ENCODE peak calls at places on chromosomes 13 and 19, in six cellular contexts. One of them, this sample, is unnamed.

GRCh38 chr19:8174706-8175105 is 25.3 kb upstream of the FBN3 start:
- DNase-seq in PC-3: peak
- DNase-seq in astrocyte of the spinal cord: no peak
- DNase-seq in Peyer's patch: no peak
- DNase-seq in GM23338: no peak
- DNase-seq in brain microvascular endothelial cell: no peak
- DNase-seq in this sample: peak

GRCh38 chr13:73984949-73985691 is 149.1 kb downstream of the KLF12 start:
- DNase-seq in PC-3: no peak
- DNase-seq in astrocyte of the spinal cord: no peak
- DNase-seq in Peyer's patch: no peak
- DNase-seq in GM23338: peak
- DNase-seq in brain microvascular endothelial cell: no peak
- DNase-seq in this sample: no peak

GRCh38 chr13:99307247-99307646 is at the start of gene GPR183:
- DNase-seq in PC-3: no peak
- DNase-seq in astrocyte of the spinal cord: peak
- DNase-seq in Peyer's patch: no peak
- DNase-seq in GM23338: no peak
- DNase-seq in brain microvascular endothelial cell: peak
- DNase-seq in this sample: no peak

GRCh38 chr19:42075364-42075615 is 676 bp upstream of the ZNF574 start:
- DNase-seq in PC-3: no peak
- DNase-seq in astrocyte of the spinal cord: no peak
- DNase-seq in Peyer's patch: no peak
- DNase-seq in GM23338: no peak
- DNase-seq in brain microvascular endothelial cell: no peak
- DNase-seq in this sample: no peak

GRCh38 chr19:55643003-55643732 is at the start of gene ZNF581:
- DNase-seq in PC-3: peak
- DNase-seq in astrocyte of the spinal cord: peak
- DNase-seq in Peyer's patch: peak
- DNase-seq in GM23338: peak
- DNase-seq in brain microvascular endothelial cell: peak
- DNase-seq in this sample: peak

GRCh38 chr19:17946965-17947784 is 14.4 kb downstream of the CCDC124 start:
- DNase-seq in PC-3: no peak
- DNase-seq in astrocyte of the spinal cord: no peak
- DNase-seq in Peyer's patch: no peak
- DNase-seq in GM23338: peak
- DNase-seq in brain microvascular endothelial cell: no peak
- DNase-seq in this sample: no peak

GRCh38 chr13:108120332-108120731 is 95.0 kb downstream of the LIG4 start:
- DNase-seq in PC-3: no peak
- DNase-seq in astrocyte of the spinal cord: peak
- DNase-seq in Peyer's patch: no peak
- DNase-seq in GM23338: peak
- DNase-seq in brain microvascular endothelial cell: no peak
- DNase-seq in this sample: no peak

GRCh38 chr19:8306235-8307054 is 1.7 kb downstream of the CD320 start:
- DNase-seq in PC-3: no peak
- DNase-seq in astrocyte of the spinal cord: no peak
- DNase-seq in Peyer's patch: no peak
- DNase-seq in GM23338: no peak
- DNase-seq in brain microvascular endothelial cell: no peak
- DNase-seq in this sample: no peak

GRCh38 chr19:17553256-17553655 is 2.2 kb upstream of the COLGALT1 start:
- DNase-seq in PC-3: peak
- DNase-seq in astrocyte of the spinal cord: peak
- DNase-seq in Peyer's patch: no peak
- DNase-seq in GM23338: peak
- DNase-seq in brain microvascular endothelial cell: peak
- DNase-seq in this sample: peak

GRCh38 chr19:8081569-8082550 is 29.3 kb downstream of the CCL25 start:
- DNase-seq in PC-3: no peak
- DNase-seq in astrocyte of the spinal cord: no peak
- DNase-seq in Peyer's patch: no peak
- DNase-seq in GM23338: peak
- DNase-seq in brain microvascular endothelial cell: no peak
- DNase-seq in this sample: peak

GRCh38 chr19:31249217-31249616 is 100.0 kb downstream of the TSHZ3 start:
- DNase-seq in PC-3: no peak
- DNase-seq in astrocyte of the spinal cord: no peak
- DNase-seq in Peyer's patch: no peak
- DNase-seq in GM23338: no peak
- DNase-seq in brain microvascular endothelial cell: no peak
- DNase-seq in this sample: no peak

GRCh38 chr19:1045247-1045603 is 5.3 kb downstream of the ABCA7 start:
- DNase-seq in PC-3: peak
- DNase-seq in astrocyte of the spinal cord: no peak
- DNase-seq in Peyer's patch: peak
- DNase-seq in GM23338: peak
- DNase-seq in brain microvascular endothelial cell: no peak
- DNase-seq in this sample: no peak

GRCh38 chr19:36604656-36605100 is 435 bp upstream of the ZNF382 start:
- DNase-seq in PC-3: peak
- DNase-seq in astrocyte of the spinal cord: peak
- DNase-seq in Peyer's patch: peak
- DNase-seq in GM23338: peak
- DNase-seq in brain microvascular endothelial cell: peak
- DNase-seq in this sample: peak

GRCh38 chr13:26299168-26299788 is 45.3 kb downstream of the CDK8 start:
- DNase-seq in PC-3: peak
- DNase-seq in astrocyte of the spinal cord: peak
- DNase-seq in Peyer's patch: no peak
- DNase-seq in GM23338: no peak
- DNase-seq in brain microvascular endothelial cell: peak
- DNase-seq in this sample: peak

GRCh38 chr19:55486971-55487883 is 1.0 kb upstream of the SSC5D start:
- DNase-seq in PC-3: peak
- DNase-seq in astrocyte of the spinal cord: peak
- DNase-seq in Peyer's patch: no peak
- DNase-seq in GM23338: no peak
- DNase-seq in brain microvascular endothelial cell: peak
- DNase-seq in this sample: peak

GRCh38 chr13:101718496-101718895 is 266.0 kb downstream of the ITGBL1 start:
- DNase-seq in PC-3: no peak
- DNase-seq in astrocyte of the spinal cord: no peak
- DNase-seq in Peyer's patch: no peak
- DNase-seq in GM23338: no peak
- DNase-seq in brain microvascular endothelial cell: no peak
- DNase-seq in this sample: no peak

GRCh38 chr13:39415403-39415802 is 187.6 kb downstream of the LHFPL6 start:
- DNase-seq in PC-3: peak
- DNase-seq in astrocyte of the spinal cord: peak
- DNase-seq in Peyer's patch: no peak
- DNase-seq in GM23338: peak
- DNase-seq in brain microvascular endothelial cell: no peak
- DNase-seq in this sample: peak

GRCh38 chr13:40987606-40988280 is 31.4 kb downstream of the ELF1 start:
- DNase-seq in PC-3: no peak
- DNase-seq in astrocyte of the spinal cord: no peak
- DNase-seq in Peyer's patch: no peak
- DNase-seq in GM23338: no peak
- DNase-seq in brain microvascular endothelial cell: no peak
- DNase-seq in this sample: peak

GRCh38 chr19:10478903-10479384 is 24.2 kb downstream of the KEAP1 start:
- DNase-seq in PC-3: peak
- DNase-seq in astrocyte of the spinal cord: peak
- DNase-seq in Peyer's patch: peak
- DNase-seq in GM23338: peak
- DNase-seq in brain microvascular endothelial cell: peak
- DNase-seq in this sample: peak

GRCh38 chr13:84096221-84096620 is 213.9 kb upstream of the SLITRK1 start:
- DNase-seq in PC-3: peak
- DNase-seq in astrocyte of the spinal cord: no peak
- DNase-seq in Peyer's patch: no peak
- DNase-seq in GM23338: no peak
- DNase-seq in brain microvascular endothelial cell: peak
- DNase-seq in this sample: peak

GRCh38 chr19:14030997-14031718 is 404 bp upstream of the IL27RA start:
- DNase-seq in PC-3: no peak
- DNase-seq in astrocyte of the spinal cord: no peak
- DNase-seq in Peyer's patch: no peak
- DNase-seq in GM23338: peak
- DNase-seq in brain microvascular endothelial cell: no peak
- DNase-seq in this sample: no peak

GRCh38 chr19:49546825-49547565 is 19.2 kb downstream of the RCN3 start:
- DNase-seq in PC-3: peak
- DNase-seq in astrocyte of the spinal cord: peak
- DNase-seq in Peyer's patch: no peak
- DNase-seq in GM23338: peak
- DNase-seq in brain microvascular endothelial cell: peak
- DNase-seq in this sample: peak

GRCh38 chr13:30140973-30141372 is 166.4 kb downstream of the KATNAL1 start:
- DNase-seq in PC-3: no peak
- DNase-seq in astrocyte of the spinal cord: no peak
- DNase-seq in Peyer's patch: no peak
- DNase-seq in GM23338: no peak
- DNase-seq in brain microvascular endothelial cell: no peak
- DNase-seq in this sample: no peak

GRCh38 chr13:79663977-79664636 is 183.2 kb downstream of the NDFIP2 start:
- DNase-seq in PC-3: no peak
- DNase-seq in astrocyte of the spinal cord: no peak
- DNase-seq in Peyer's patch: no peak
- DNase-seq in GM23338: no peak
- DNase-seq in brain microvascular endothelial cell: no peak
- DNase-seq in this sample: no peak

GRCh38 chr13:52686381-52686780 is 33.7 kb downstream of the SUGT1 start:
- DNase-seq in PC-3: no peak
- DNase-seq in astrocyte of the spinal cord: no peak
- DNase-seq in Peyer's patch: no peak
- DNase-seq in GM23338: no peak
- DNase-seq in brain microvascular endothelial cell: no peak
- DNase-seq in this sample: peak

GRCh38 chr13:25169356-25169755 is 2.7 kb downstream of the AMER2 start:
- DNase-seq in PC-3: no peak
- DNase-seq in astrocyte of the spinal cord: no peak
- DNase-seq in Peyer's patch: no peak
- DNase-seq in GM23338: no peak
- DNase-seq in brain microvascular endothelial cell: no peak
- DNase-seq in this sample: no peak

GRCh38 chr19:7879102-7879770 is 5.0 kb upstream of the PRR36 start:
- DNase-seq in PC-3: no peak
- DNase-seq in astrocyte of the spinal cord: no peak
- DNase-seq in Peyer's patch: peak
- DNase-seq in GM23338: no peak
- DNase-seq in brain microvascular endothelial cell: no peak
- DNase-seq in this sample: no peak

GRCh38 chr19:14473073-14473790 is 1.9 kb downstream of the PTGER1 start:
- DNase-seq in PC-3: no peak
- DNase-seq in astrocyte of the spinal cord: no peak
- DNase-seq in Peyer's patch: no peak
- DNase-seq in GM23338: peak
- DNase-seq in brain microvascular endothelial cell: no peak
- DNase-seq in this sample: no peak

GRCh38 chr13:60351326-60351725 is 45.7 kb upstream of the TDRD3 start:
- DNase-seq in PC-3: peak
- DNase-seq in astrocyte of the spinal cord: peak
- DNase-seq in Peyer's patch: no peak
- DNase-seq in GM23338: no peak
- DNase-seq in brain microvascular endothelial cell: peak
- DNase-seq in this sample: peak

DNA sequence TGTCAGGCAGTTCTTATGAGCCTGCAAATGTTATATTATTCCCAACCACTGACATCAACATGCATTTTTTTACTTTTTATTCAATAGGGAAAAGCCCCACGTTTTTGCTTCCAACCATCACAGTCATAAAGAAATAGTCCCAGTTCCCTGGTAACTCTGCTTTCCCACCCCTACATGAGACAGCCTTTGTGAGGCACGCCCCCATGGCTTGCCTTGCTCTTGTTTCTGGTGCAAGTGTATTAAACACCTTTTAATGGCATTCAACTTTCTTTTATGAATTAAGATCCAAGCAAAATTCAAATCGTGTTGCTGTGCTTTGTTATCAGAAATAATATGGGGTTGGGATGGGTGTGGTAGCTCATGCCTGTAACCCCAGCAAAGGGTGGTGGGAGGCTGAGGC is 54.2 kb upstream of the ZNF429 start:
- DNase-seq in PC-3: no peak
- DNase-seq in astrocyte of the spinal cord: no peak
- DNase-seq in Peyer's patch: no peak
- DNase-seq in GM23338: no peak
- DNase-seq in brain microvascular endothelial cell: no peak
- DNase-seq in this sample: no peak
- H3K4me3 ChIP-seq in PC-3: no peak
- H3K4me3 ChIP-seq in astrocyte of the spinal cord: no peak
- H3K4me3 ChIP-seq in Peyer's patch: no peak
- H3K4me3 ChIP-seq in GM23338: no peak
- H3K4me3 ChIP-seq in brain microvascular endothelial cell: no peak
- H3K4me3 ChIP-seq in this sample: no peak

GRCh38 chr19:54297759-54298305 is 15.1 kb downstream of the LILRA5 start:
- DNase-seq in PC-3: peak
- DNase-seq in astrocyte of the spinal cord: no peak
- DNase-seq in Peyer's patch: no peak
- DNase-seq in GM23338: peak
- DNase-seq in brain microvascular endothelial cell: no peak
- DNase-seq in this sample: peak
- TF ChIP-seq CTCF in PC-3: no peak
- TF ChIP-seq CTCF in astrocyte of the spinal cord: peak
- TF ChIP-seq CTCF in Peyer's patch: no peak
- TF ChIP-seq CTCF in GM23338: peak
- TF ChIP-seq CTCF in brain microvascular endothelial cell: peak
- TF ChIP-seq CTCF in this sample: peak

GRCh38 chr19:38227272-38228004 is 3.4 kb upstream of the DPF1 start:
- DNase-seq in PC-3: no peak
- DNase-seq in astrocyte of the spinal cord: no peak
- DNase-seq in Peyer's patch: no peak
- DNase-seq in GM23338: no peak
- DNase-seq in brain microvascular endothelial cell: no peak
- DNase-seq in this sample: no peak

GRCh38 chr19:38224014-38224862 is at the start of gene DPF1:
- DNase-seq in PC-3: peak
- DNase-seq in astrocyte of the spinal cord: peak
- DNase-seq in Peyer's patch: no peak
- DNase-seq in GM23338: peak
- DNase-seq in brain microvascular endothelial cell: peak
- DNase-seq in this sample: peak

GRCh38 chr19:38229585-38230073 is 5.6 kb upstream of the DPF1 start:
- DNase-seq in PC-3: peak
- DNase-seq in astrocyte of the spinal cord: peak
- DNase-seq in Peyer's patch: peak
- DNase-seq in GM23338: peak
- DNase-seq in brain microvascular endothelial cell: peak
- DNase-seq in this sample: peak

GRCh38 chr19:38228491-38229439 is 4.7 kb upstream of the DPF1 start:
- DNase-seq in PC-3: no peak
- DNase-seq in astrocyte of the spinal cord: no peak
- DNase-seq in Peyer's patch: no peak
- DNase-seq in GM23338: peak
- DNase-seq in brain microvascular endothelial cell: no peak
- DNase-seq in this sample: no peak

GRCh38 chr19:38228005-38228377 is 4.0 kb upstream of the DPF1 start:
- DNase-seq in PC-3: no peak
- DNase-seq in astrocyte of the spinal cord: no peak
- DNase-seq in Peyer's patch: no peak
- DNase-seq in GM23338: peak
- DNase-seq in brain microvascular endothelial cell: no peak
- DNase-seq in this sample: no peak
- H3K4me3 ChIP-seq in PC-3: no peak
- H3K4me3 ChIP-seq in astrocyte of the spinal cord: no peak
- H3K4me3 ChIP-seq in Peyer's patch: no peak
- H3K4me3 ChIP-seq in GM23338: peak
- H3K4me3 ChIP-seq in brain microvascular endothelial cell: no peak
- H3K4me3 ChIP-seq in this sample: no peak

GRCh38 chr19:51259348-51260245 is 8.7 kb downstream of the SIGLECL1 start:
- DNase-seq in PC-3: peak
- DNase-seq in astrocyte of the spinal cord: no peak
- DNase-seq in Peyer's patch: no peak
- DNase-seq in GM23338: peak
- DNase-seq in brain microvascular endothelial cell: peak
- DNase-seq in this sample: peak
- TF ChIP-seq CTCF in PC-3: peak
- TF ChIP-seq CTCF in astrocyte of the spinal cord: peak
- TF ChIP-seq CTCF in Peyer's patch: no peak
- TF ChIP-seq CTCF in GM23338: peak
- TF ChIP-seq CTCF in brain microvascular endothelial cell: peak
- TF ChIP-seq CTCF in this sample: peak